ENCODE peak calls at places on chromosomes 13 and 19, in four cellular contexts. One of them, this sample, is unnamed. For H3K4me1, the result is how much of the 10 kb centered on the place peaks cover.

GRCh38 chr13:89352384-89352783 is 1681.2 kb downstream of the SLITRK5 start:
- DNase-seq in mammary epithelial cell: no peak
- DNase-seq in left lung: no peak
- DNase-seq in IMR-90: no peak
- DNase-seq in this sample: no peak

GRCh38 chr13:36997716-36998427 is 1.3 kb downstream of the ALG5 start:
- DNase-seq in mammary epithelial cell: peak
- DNase-seq in left lung: no peak
- DNase-seq in IMR-90: peak
- DNase-seq in this sample: no peak

GRCh38 chr13:41563501-41564001 is 106.2 kb downstream of the RGCC start:
- DNase-seq in mammary epithelial cell: peak
- DNase-seq in left lung: no peak
- DNase-seq in IMR-90: peak
- DNase-seq in this sample: no peak

GRCh38 chr19:50719566-50719965 is at the start of gene SHANK1:
- DNase-seq in mammary epithelial cell: no peak
- DNase-seq in left lung: no peak
- DNase-seq in IMR-90: peak
- DNase-seq in this sample: no peak

GRCh38 chr13:67224148-67224846 is 5.8 kb downstream of the PCDH9 start:
- DNase-seq in mammary epithelial cell: peak
- DNase-seq in left lung: peak
- DNase-seq in IMR-90: peak
- DNase-seq in this sample: peak

GRCh38 chr19:29381353-29382203 is 144.2 kb upstream of the VSTM2B start:
- DNase-seq in mammary epithelial cell: no peak
- DNase-seq in left lung: no peak
- DNase-seq in IMR-90: no peak
- DNase-seq in this sample: no peak

GRCh38 chr19:33906578-33907335 is 110.1 kb downstream of the KCTD15 start:
- DNase-seq in mammary epithelial cell: peak
- DNase-seq in left lung: no peak
- DNase-seq in IMR-90: peak
- DNase-seq in this sample: no peak

GRCh38 chr13:109743706-109744453 is 42.5 kb downstream of the IRS2 start:
- DNase-seq in mammary epithelial cell: peak
- DNase-seq in left lung: no peak
- DNase-seq in IMR-90: peak
- DNase-seq in this sample: no peak

GRCh38 chr19:49591731-49592485 is 926 bp downstream of the PRR12 start:
- DNase-seq in mammary epithelial cell: peak
- DNase-seq in left lung: peak
- DNase-seq in IMR-90: peak
- DNase-seq in this sample: peak

GRCh38 chr13:112683581-112683980 is 6.3 kb upstream of the ATP11A start:
- DNase-seq in mammary epithelial cell: no peak
- DNase-seq in left lung: no peak
- DNase-seq in IMR-90: no peak
- DNase-seq in this sample: no peak

GRCh38 chr13:112715715-112716460 is 26.1 kb downstream of the ATP11A start:
- DNase-seq in mammary epithelial cell: no peak
- DNase-seq in left lung: no peak
- DNase-seq in IMR-90: no peak
- DNase-seq in this sample: peak

GRCh38 chr13:50290186-50290585 is 274.9 kb downstream of the KCNRG start:
- DNase-seq in mammary epithelial cell: no peak
- DNase-seq in left lung: no peak
- DNase-seq in IMR-90: no peak
- DNase-seq in this sample: no peak

GRCh38 chr19:12668346-12668745 is 1.7 kb downstream of the WDR83 start:
- DNase-seq in mammary epithelial cell: no peak
- DNase-seq in left lung: no peak
- DNase-seq in IMR-90: no peak
- DNase-seq in this sample: no peak
- H3K4me1 ChIP-seq in mammary epithelial cell: under half
- H3K4me1 ChIP-seq in left lung: half or more
- H3K4me1 ChIP-seq in IMR-90: under half
- H3K4me1 ChIP-seq in this sample: half or more

GRCh38 chr19:46193678-46194077 is 35.9 kb upstream of the IGFL1 start:
- DNase-seq in mammary epithelial cell: no peak
- DNase-seq in left lung: no peak
- DNase-seq in IMR-90: no peak
- DNase-seq in this sample: no peak
- H3K27ac ChIP-seq in mammary epithelial cell: peak
- H3K27ac ChIP-seq in left lung: no peak
- H3K27ac ChIP-seq in IMR-90: no peak
- H3K27ac ChIP-seq in this sample: no peak

DNA sequence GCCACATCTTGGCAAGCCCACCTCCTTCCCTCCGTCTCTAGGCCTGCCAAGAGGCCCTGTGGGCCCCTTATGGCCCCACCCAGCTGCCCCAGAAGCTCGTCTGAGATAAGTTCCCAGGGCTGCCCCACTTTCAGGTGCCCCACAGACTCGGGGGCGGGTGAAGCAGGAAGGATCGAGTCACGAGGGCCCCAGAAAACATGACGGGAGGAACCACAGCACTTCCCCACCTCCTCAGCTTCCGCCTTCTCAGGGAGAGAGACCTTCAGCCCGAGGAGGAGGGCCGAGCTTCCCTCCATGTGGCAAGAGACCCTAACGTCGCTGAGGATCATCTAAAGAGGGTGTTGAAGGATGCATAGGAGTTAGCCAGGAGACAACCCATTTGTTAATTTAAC is 4.5 kb upstream of the IL12RB1 start:
- DNase-seq in mammary epithelial cell: no peak
- DNase-seq in left lung: peak
- DNase-seq in IMR-90: no peak
- DNase-seq in this sample: peak
- H3K4me1 ChIP-seq in mammary epithelial cell: under half
- H3K4me1 ChIP-seq in left lung: half or more
- H3K4me1 ChIP-seq in IMR-90: under half
- H3K4me1 ChIP-seq in this sample: under half

DNA sequence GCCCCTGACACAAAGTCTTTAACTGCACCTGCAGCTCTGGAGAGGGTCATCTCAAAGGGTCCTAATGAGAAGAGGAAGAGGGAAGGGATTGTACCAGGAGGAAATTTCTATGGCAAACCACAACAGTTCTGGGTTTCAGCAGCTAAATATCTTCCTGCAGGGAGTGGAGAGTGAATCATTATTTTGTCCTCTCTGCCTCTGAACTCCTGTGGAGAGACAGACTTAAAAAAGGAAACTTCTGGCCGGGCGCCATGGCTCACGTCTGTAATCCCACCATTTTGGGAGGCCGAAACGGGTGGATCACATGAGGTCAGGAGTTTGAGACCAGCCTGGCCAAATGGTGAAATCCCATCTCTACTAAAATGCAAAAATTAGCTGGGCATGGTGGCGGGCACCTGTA is 16.9 kb upstream of the C1QTNF9 start:
- DNase-seq in mammary epithelial cell: no peak
- DNase-seq in left lung: no peak
- DNase-seq in IMR-90: no peak
- DNase-seq in this sample: no peak
- H3K27ac ChIP-seq in mammary epithelial cell: no peak
- H3K27ac ChIP-seq in left lung: no peak
- H3K27ac ChIP-seq in IMR-90: no peak
- H3K27ac ChIP-seq in this sample: peak